ENCODE peak calls at places on chromosomes 7 and 10, in five cellular contexts. Y is stimulated activated CD8-positive, alpha-beta memory T cell treated with anti-CD3 and anti-CD28 coated beads, Interleukin-2, amount 100 ng/mL, for 1 hour; I is activated CD8-positive, alpha-beta memory T cell treated with anti-CD3 and anti-CD28 coated beads for 48 hours; R is mesendoderm; X is Right ventricle myocardium superior. S is an unnamed sample.

GRCh38 chr7:12647364-12648219 is 39.8 kb upstream of the ARL4A start:
- DNase-seq in Y (no peak), I (no peak), R (peak), X (no peak), S (no peak)

GRCh38 chr7:16918288-16918895 is 36.6 kb upstream of the AGR3 start:
- DNase-seq in Y (no peak), I (no peak), R (peak), X (no peak), S (no peak)

GRCh38 chr7:27394871-27395270 is 152.3 kb downstream of the EVX1 start:
- DNase-seq in Y (no peak), I (no peak), R (no peak), X (no peak), S (no peak)

GRCh38 chr7:139683137-139683871 is 94.5 kb downstream of the HIPK2 start:
- DNase-seq in Y (no peak), I (no peak), R (peak), X (no peak), S (no peak)

GRCh38 chr10:10613654-10614244 is 403.9 kb upstream of the CELF2 start:
- DNase-seq in Y (no peak), I (no peak), R (no peak), X (no peak), S (no peak)

GRCh38 chr7:2668401-2668800 is 19.6 kb upstream of the AMZ1 start:
- DNase-seq in Y (no peak), I (no peak), R (no peak), X (no peak), S (peak)

GRCh38 chr10:15344876-15345285 is 26.2 kb downstream of the FAM171A1 start:
- DNase-seq in Y (no peak), I (no peak), R (no peak), X (no peak), S (no peak)

GRCh38 chr7:65001291-65001814 is 5.1 kb downstream of the ERV3-1 start:
- DNase-seq in Y (no peak), I (no peak), R (no peak), X (no peak), S (no peak)

GRCh38 chr10:93673791-93674190 is 28.6 kb downstream of the FRA10AC1 start:
- DNase-seq in Y (no peak), I (no peak), R (no peak), X (no peak), S (no peak)

GRCh38 chr10:125868372-125868975 is 12.6 kb downstream of the DHX32 start:
- DNase-seq in Y (no peak), I (no peak), R (peak), X (no peak), S (no peak)

GRCh38 chr10:101400529-101400928 is 46.6 kb downstream of the BTRC start:
- DNase-seq in Y (no peak), I (no peak), R (peak), X (no peak), S (no peak)

GRCh38 chr7:84536256-84536870 is 341.8 kb upstream of the SEMA3A start:
- DNase-seq in Y (no peak), I (no peak), R (peak), X (no peak), S (no peak)

GRCh38 chr7:105088456-105088855 is 74.5 kb downstream of the KMT2E start:
- DNase-seq in Y (no peak), I (no peak), R (no peak), X (no peak), S (no peak)

GRCh38 chr10:33122014-33122788 is 164.2 kb upstream of the ITGB1 start:
- DNase-seq in Y (no peak), I (no peak), R (no peak), X (no peak), S (no peak)

GRCh38 chr10:37732685-37733084 is 124.7 kb downstream of the ZNF248 start:
- DNase-seq in Y (no peak), I (no peak), R (no peak), X (no peak), S (no peak)